ENCODE peak calls at places on chromosomes 6 and 20, in six cellular contexts. R is stimulated activated CD4-positive, alpha-beta T cell treated with anti-CD3 and anti-CD28 coated beads, Interleukin-1b, Interleukin-23, amount 100 ng/mL, for 1 hour; W is NAMALWA; A is smooth muscle cell of the brain vasculature; Z is substantia nigra; M is RKO. Q is an unnamed sample.

GRCh38 chr6:128963561-128963960 is 80.6 kb downstream of the LAMA2 start:
- DNase-seq in W (no peak), R (no peak), A (no peak), Z (no peak), M (no peak), Q (peak)

GRCh38 chr6:107668826-107669474 is 155.2 kb downstream of the SCML4 start:
- DNase-seq in Z (no peak), M (no peak), A (no peak), W (no peak), R (no peak), Q (no peak)

GRCh38 chr6:2109796-2110195 is 135.6 kb downstream of the GMDS start:
- DNase-seq in A (no peak), R (no peak), Z (no peak), M (no peak), W (no peak), Q (no peak)

GRCh38 chr20:57593134-57593886 is 26.9 kb downstream of the ZBP1 start:
- DNase-seq in R (no peak), M (no peak), A (no peak), Z (no peak), W (peak), Q (no peak)

GRCh38 chr6:43699564-43700186 is 12.1 kb upstream of the MRPS18A start:
- DNase-seq in Z (no peak), A (no peak), R (no peak), W (no peak), M (peak), Q (peak)

GRCh38 chr20:62819494-62820174 is 2.8 kb downstream of the COL9A3 start:
- DNase-seq in M (peak), R (no peak), W (no peak), Z (no peak), A (no peak), Q (peak)

GRCh38 chr20:52783769-52784168 is 188.4 kb upstream of the TSHZ2 start:
- DNase-seq in R (peak), Z (no peak), W (peak), M (peak), A (no peak), Q (peak)

GRCh38 chr20:23562721-23563342 is 5.5 kb downstream of the CST9L start:
- DNase-seq in A (no peak), W (no peak), R (no peak), M (no peak), Z (no peak), Q (no peak)

GRCh38 chr20:56400001-56400640 is 7.7 kb downstream of the CSTF1 start:
- DNase-seq in A (peak), M (peak), Z (no peak), W (peak), R (no peak), Q (peak)

GRCh38 chr20:54103067-54103761 is 32.8 kb upstream of the BCAS1 start:
- DNase-seq in W (peak), M (peak), Z (no peak), R (peak), A (peak), Q (peak)

Q was measured in GM23248.